ENCODE peak calls at places on chromosome 18, in six cellular contexts. One of them, this sample, is unnamed. For H3K4me1, the result is how much of the 10 kb centered on the place peaks cover.

GRCh38 chr18:53567935-53568574 is 656.4 kb downstream of the MBD2 start:
- DNase-seq in CD8-positive, alpha-beta memory T cell: no peak
- DNase-seq in astrocyte: peak
- DNase-seq in tibial nerve: peak
- DNase-seq in heart left ventricle: no peak
- DNase-seq in A673: peak
- DNase-seq in this sample: no peak

GRCh38 chr18:44898536-44898935 is 217.8 kb downstream of the SETBP1 start:
- DNase-seq in CD8-positive, alpha-beta memory T cell: no peak
- DNase-seq in astrocyte: no peak
- DNase-seq in tibial nerve: no peak
- DNase-seq in heart left ventricle: no peak
- DNase-seq in A673: peak
- DNase-seq in this sample: no peak

GRCh38 chr18:36744261-36744876 is 84.4 kb downstream of the TPGS2 start:
- DNase-seq in CD8-positive, alpha-beta memory T cell: no peak
- DNase-seq in astrocyte: peak
- DNase-seq in tibial nerve: no peak
- DNase-seq in heart left ventricle: no peak
- DNase-seq in A673: no peak
- DNase-seq in this sample: no peak

GRCh38 chr18:1147616-1148184 is 243.0 kb downstream of the ADCYAP1 start:
- DNase-seq in CD8-positive, alpha-beta memory T cell: no peak
- DNase-seq in astrocyte: no peak
- DNase-seq in tibial nerve: no peak
- DNase-seq in heart left ventricle: no peak
- DNase-seq in A673: no peak
- DNase-seq in this sample: no peak

GRCh38 chr18:79949571-79950439 is 1.6 kb downstream of the SLC66A2 start:
- DNase-seq in CD8-positive, alpha-beta memory T cell: no peak
- DNase-seq in astrocyte: no peak
- DNase-seq in tibial nerve: peak
- DNase-seq in heart left ventricle: peak
- DNase-seq in A673: peak
- DNase-seq in this sample: peak

GRCh38 chr18:51029694-51030536 is at the start of gene SMAD4:
- DNase-seq in CD8-positive, alpha-beta memory T cell: peak
- DNase-seq in astrocyte: peak
- DNase-seq in tibial nerve: peak
- DNase-seq in heart left ventricle: peak
- DNase-seq in A673: peak
- DNase-seq in this sample: peak

GRCh38 chr18:49590608-49591007 is 28.8 kb downstream of the LIPG start:
- DNase-seq in CD8-positive, alpha-beta memory T cell: no peak
- DNase-seq in astrocyte: no peak
- DNase-seq in tibial nerve: no peak
- DNase-seq in heart left ventricle: no peak
- DNase-seq in A673: no peak
- DNase-seq in this sample: peak

GRCh38 chr18:48942554-48943261 is 8.1 kb downstream of the SMAD7 start:
- DNase-seq in CD8-positive, alpha-beta memory T cell: no peak
- DNase-seq in astrocyte: peak
- DNase-seq in tibial nerve: no peak
- DNase-seq in heart left ventricle: no peak
- DNase-seq in A673: no peak
- DNase-seq in this sample: no peak

GRCh38 chr18:7876354-7876753 is 309.2 kb downstream of the PTPRM start:
- DNase-seq in CD8-positive, alpha-beta memory T cell: no peak
- DNase-seq in astrocyte: no peak
- DNase-seq in tibial nerve: no peak
- DNase-seq in heart left ventricle: no peak
- DNase-seq in A673: no peak
- DNase-seq in this sample: no peak

GRCh38 chr18:14964002-14964401 is 216.0 kb downstream of the ANKRD30B start:
- DNase-seq in CD8-positive, alpha-beta memory T cell: no peak
- DNase-seq in astrocyte: no peak
- DNase-seq in tibial nerve: no peak
- DNase-seq in heart left ventricle: no peak
- DNase-seq in A673: no peak
- DNase-seq in this sample: no peak

GRCh38 chr18:26052497-26052896 is 37.9 kb downstream of the SS18 start:
- DNase-seq in CD8-positive, alpha-beta memory T cell: no peak
- DNase-seq in astrocyte: no peak
- DNase-seq in tibial nerve: no peak
- DNase-seq in heart left ventricle: no peak
- DNase-seq in A673: no peak
- DNase-seq in this sample: no peak

GRCh38 chr18:68399721-68400120 is 315.2 kb downstream of the TMX3 start:
- DNase-seq in CD8-positive, alpha-beta memory T cell: no peak
- DNase-seq in astrocyte: peak
- DNase-seq in tibial nerve: no peak
- DNase-seq in heart left ventricle: no peak
- DNase-seq in A673: no peak
- DNase-seq in this sample: no peak

GRCh38 chr18:56112013-56112749 is 524.2 kb upstream of the TCF4 start:
- DNase-seq in CD8-positive, alpha-beta memory T cell: no peak
- DNase-seq in astrocyte: peak
- DNase-seq in tibial nerve: no peak
- DNase-seq in heart left ventricle: no peak
- DNase-seq in A673: no peak
- DNase-seq in this sample: no peak

GRCh38 chr18:68177807-68178702 is 536.9 kb downstream of the TMX3 start:
- DNase-seq in CD8-positive, alpha-beta memory T cell: no peak
- DNase-seq in astrocyte: peak
- DNase-seq in tibial nerve: no peak
- DNase-seq in heart left ventricle: no peak
- DNase-seq in A673: peak
- DNase-seq in this sample: no peak

GRCh38 chr18:58093311-58093790 is 49.3 kb downstream of the NEDD4L start:
- DNase-seq in CD8-positive, alpha-beta memory T cell: no peak
- DNase-seq in astrocyte: no peak
- DNase-seq in tibial nerve: no peak
- DNase-seq in heart left ventricle: no peak
- DNase-seq in A673: no peak
- DNase-seq in this sample: no peak

GRCh38 chr18:67211646-67212045 is 304.9 kb downstream of the DSEL start:
- DNase-seq in CD8-positive, alpha-beta memory T cell: no peak
- DNase-seq in astrocyte: peak
- DNase-seq in tibial nerve: no peak
- DNase-seq in heart left ventricle: no peak
- DNase-seq in A673: no peak
- DNase-seq in this sample: no peak

GRCh38 chr18:48270929-48271328 is 138.3 kb downstream of the ZBTB7C start:
- DNase-seq in CD8-positive, alpha-beta memory T cell: no peak
- DNase-seq in astrocyte: no peak
- DNase-seq in tibial nerve: no peak
- DNase-seq in heart left ventricle: no peak
- DNase-seq in A673: no peak
- DNase-seq in this sample: no peak

GRCh38 chr18:71529708-71530303 is 1014.3 kb downstream of the CBLN2 start:
- DNase-seq in CD8-positive, alpha-beta memory T cell: no peak
- DNase-seq in astrocyte: peak
- DNase-seq in tibial nerve: no peak
- DNase-seq in heart left ventricle: no peak
- DNase-seq in A673: peak
- DNase-seq in this sample: no peak

GRCh38 chr18:46412831-46413371 is 244.1 kb downstream of the LOXHD1 start:
- DNase-seq in CD8-positive, alpha-beta memory T cell: no peak
- DNase-seq in astrocyte: no peak
- DNase-seq in tibial nerve: no peak
- DNase-seq in heart left ventricle: no peak
- DNase-seq in A673: no peak
- DNase-seq in this sample: no peak

GRCh38 chr18:24398515-24398914 is 891 bp upstream of the OSBPL1A start:
- DNase-seq in CD8-positive, alpha-beta memory T cell: no peak
- DNase-seq in astrocyte: peak
- DNase-seq in tibial nerve: no peak
- DNase-seq in heart left ventricle: no peak
- DNase-seq in A673: peak
- DNase-seq in this sample: no peak

GRCh38 chr18:14577971-14578370 is 34.6 kb upstream of the POTEC start:
- DNase-seq in CD8-positive, alpha-beta memory T cell: no peak
- DNase-seq in astrocyte: no peak
- DNase-seq in tibial nerve: no peak
- DNase-seq in heart left ventricle: no peak
- DNase-seq in A673: no peak
- DNase-seq in this sample: no peak

GRCh38 chr18:60889442-60889841 is 443.8 kb upstream of the CDH20 start:
- DNase-seq in CD8-positive, alpha-beta memory T cell: no peak
- DNase-seq in astrocyte: no peak
- DNase-seq in tibial nerve: no peak
- DNase-seq in heart left ventricle: no peak
- DNase-seq in A673: no peak
- DNase-seq in this sample: no peak

GRCh38 chr18:70411307-70411706 is 122.5 kb downstream of the SOCS6 start:
- DNase-seq in CD8-positive, alpha-beta memory T cell: no peak
- DNase-seq in astrocyte: no peak
- DNase-seq in tibial nerve: no peak
- DNase-seq in heart left ventricle: no peak
- DNase-seq in A673: no peak
- DNase-seq in this sample: no peak

GRCh38 chr18:56645415-56646016 is 5.6 kb upstream of the WDR7 start:
- DNase-seq in CD8-positive, alpha-beta memory T cell: no peak
- DNase-seq in astrocyte: no peak
- DNase-seq in tibial nerve: no peak
- DNase-seq in heart left ventricle: no peak
- DNase-seq in A673: peak
- DNase-seq in this sample: no peak

GRCh38 chr18:45981852-45982251 is 14.7 kb upstream of the EPG5 start:
- DNase-seq in CD8-positive, alpha-beta memory T cell: no peak
- DNase-seq in astrocyte: no peak
- DNase-seq in tibial nerve: no peak
- DNase-seq in heart left ventricle: no peak
- DNase-seq in A673: no peak
- DNase-seq in this sample: no peak

GRCh38 chr18:52348209-52348608 is 8.2 kb downstream of the DCC start:
- DNase-seq in CD8-positive, alpha-beta memory T cell: no peak
- DNase-seq in astrocyte: no peak
- DNase-seq in tibial nerve: no peak
- DNase-seq in heart left ventricle: no peak
- DNase-seq in A673: peak
- DNase-seq in this sample: no peak

GRCh38 chr18:21897811-21898210 is 157.2 kb downstream of the MIB1 start:
- DNase-seq in CD8-positive, alpha-beta memory T cell: no peak
- DNase-seq in astrocyte: no peak
- DNase-seq in tibial nerve: peak
- DNase-seq in heart left ventricle: peak
- DNase-seq in A673: peak
- DNase-seq in this sample: peak

GRCh38 chr18:76447268-76447890 is 47.7 kb downstream of the ZNF516 start:
- DNase-seq in CD8-positive, alpha-beta memory T cell: no peak
- DNase-seq in astrocyte: no peak
- DNase-seq in tibial nerve: peak
- DNase-seq in heart left ventricle: peak
- DNase-seq in A673: no peak
- DNase-seq in this sample: no peak
- H3K4me1 ChIP-seq in CD8-positive, alpha-beta memory T cell: under half
- H3K4me1 ChIP-seq in astrocyte: half or more
- H3K4me1 ChIP-seq in tibial nerve: half or more
- H3K4me1 ChIP-seq in heart left ventricle: half or more
- H3K4me1 ChIP-seq in A673: under half
- H3K4me1 ChIP-seq in this sample: under half

DNA sequence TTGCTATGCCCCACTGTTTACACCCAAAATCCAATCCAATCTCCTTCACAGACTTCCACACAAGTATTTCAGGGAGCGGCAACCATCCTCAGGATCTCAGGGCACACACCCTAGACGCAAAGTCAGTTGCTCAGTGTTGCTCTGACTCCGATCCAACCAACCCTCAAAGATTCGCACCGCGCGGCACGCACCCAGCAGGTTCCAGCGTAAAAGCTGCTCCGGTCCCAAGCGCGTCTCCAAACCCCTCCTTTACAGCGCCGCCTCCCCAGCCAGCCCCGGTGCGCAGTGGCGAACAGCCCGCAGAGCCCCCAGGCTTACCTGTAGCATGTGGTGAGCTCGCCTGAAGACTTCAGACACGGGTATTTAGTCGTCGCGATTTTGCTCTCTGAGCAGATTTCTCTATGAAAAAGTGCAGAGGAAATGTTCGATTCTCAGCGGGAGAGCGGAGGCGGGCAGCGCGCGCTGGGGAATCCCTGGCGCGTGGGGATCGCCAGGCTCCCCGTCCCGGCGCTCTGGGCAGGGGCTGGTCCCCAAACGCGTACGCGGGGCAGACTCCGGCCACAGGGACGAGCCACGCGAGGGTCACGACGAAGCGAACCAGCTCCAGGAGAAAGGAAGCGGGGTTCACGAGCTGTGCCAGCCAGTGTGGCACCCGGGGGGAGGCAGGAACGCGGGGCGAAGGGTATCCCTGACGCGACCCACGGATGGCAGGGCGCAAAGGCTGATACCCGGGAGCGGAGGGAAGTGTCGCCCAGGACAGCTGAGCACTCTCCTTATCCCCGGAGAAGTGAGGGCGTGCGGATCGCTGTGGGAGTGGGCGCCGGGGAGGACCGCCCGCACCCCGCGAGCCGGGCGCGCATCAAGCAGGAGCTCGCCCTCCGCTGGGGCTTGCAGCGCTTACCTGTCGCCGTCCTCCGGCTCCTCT is 650 bp downstream of the CCBE1 start:
- DNase-seq in CD8-positive, alpha-beta memory T cell: no peak
- DNase-seq in astrocyte: peak
- DNase-seq in tibial nerve: no peak
- DNase-seq in heart left ventricle: no peak
- DNase-seq in A673: peak
- DNase-seq in this sample: no peak
- H3K4me1 ChIP-seq in CD8-positive, alpha-beta memory T cell: under half
- H3K4me1 ChIP-seq in astrocyte: under half
- H3K4me1 ChIP-seq in tibial nerve: under half
- H3K4me1 ChIP-seq in heart left ventricle: under half
- H3K4me1 ChIP-seq in A673: under half
- H3K4me1 ChIP-seq in this sample: under half

DNA sequence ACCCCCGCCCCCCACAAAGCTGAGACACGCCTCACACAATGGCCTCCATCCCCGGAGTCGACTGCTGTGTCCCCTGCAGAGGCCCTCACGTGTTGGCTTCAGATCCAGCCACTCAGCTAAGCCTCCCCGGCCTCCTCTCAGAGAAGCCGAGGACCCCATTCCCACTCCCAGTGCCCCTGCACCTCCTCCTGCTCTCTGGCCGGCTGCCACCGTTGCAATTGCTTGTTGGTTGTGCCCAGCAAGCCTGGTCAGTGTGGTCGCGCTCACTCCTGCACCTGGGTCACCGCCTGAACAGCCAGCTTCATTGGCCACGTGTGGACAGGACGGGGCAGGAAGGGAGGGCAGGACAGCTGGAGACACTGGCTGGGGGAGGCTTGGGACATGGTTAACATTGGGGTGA is 191.5 kb upstream of the SALL3 start:
- DNase-seq in CD8-positive, alpha-beta memory T cell: no peak
- DNase-seq in astrocyte: no peak
- DNase-seq in tibial nerve: no peak
- DNase-seq in heart left ventricle: no peak
- DNase-seq in A673: no peak
- DNase-seq in this sample: no peak
- H3K4me1 ChIP-seq in CD8-positive, alpha-beta memory T cell: under half
- H3K4me1 ChIP-seq in astrocyte: under half
- H3K4me1 ChIP-seq in tibial nerve: under half
- H3K4me1 ChIP-seq in heart left ventricle: under half
- H3K4me1 ChIP-seq in A673: under half
- H3K4me1 ChIP-seq in this sample: under half

GRCh38 chr18:42915240-42915791 is 200.2 kb downstream of the RIT2 start:
- DNase-seq in CD8-positive, alpha-beta memory T cell: no peak
- DNase-seq in astrocyte: no peak
- DNase-seq in tibial nerve: no peak
- DNase-seq in heart left ventricle: no peak
- DNase-seq in A673: no peak
- DNase-seq in this sample: no peak
- H3K4me1 ChIP-seq in CD8-positive, alpha-beta memory T cell: under half
- H3K4me1 ChIP-seq in astrocyte: under half
- H3K4me1 ChIP-seq in tibial nerve: under half
- H3K4me1 ChIP-seq in heart left ventricle: under half
- H3K4me1 ChIP-seq in A673: under half
- H3K4me1 ChIP-seq in this sample: under half

This sample was measured in Peyer's patch.